ENCODE peak calls at places on chromosomes 12 and 14, in four cellular contexts. L is Peyer's patch, Q is Calu3, S is endothelial cell. M is an unnamed sample.

GRCh38 chr12:50240096-50240791 is 43.1 kb downstream of the LIMA1 start:
- DNase-seq in L (no peak), Q (no peak), S (no peak), M (no peak)

GRCh38 chr14:39015964-39016577 is 87.0 kb downstream of the SEC23A start:
- DNase-seq in L (no peak), Q (no peak), S (no peak), M (no peak)

GRCh38 chr14:79044894-79045624 is 874.9 kb downstream of the NRXN3 start:
- DNase-seq in L (no peak), Q (no peak), S (no peak), M (peak; percentile 70)

GRCh38 chr12:99138397-99138796 is 493.3 kb downstream of the APAF1 start:
- DNase-seq in L (no peak), Q (no peak), S (no peak), M (no peak)

GRCh38 chr14:60651936-60652673 is 2.8 kb upstream of the SIX1 start:
- DNase-seq in L (peak; percentile 44), Q (peak; percentile 42), S (peak; percentile 23), M (no peak)

GRCh38 chr14:69191340-69192111 is at the start of gene EXD2:
- DNase-seq in L (peak; percentile 90), Q (peak; percentile 92), S (peak; percentile 58), M (peak; percentile 94)

GRCh38 chr14:104900639-104901512 is 23.8 kb upstream of the PLD4 start:
- DNase-seq in L (no peak), Q (no peak), S (no peak), M (no peak)

GRCh38 chr14:42556551-42556950 is 949.9 kb downstream of the LRFN5 start:
- DNase-seq in L (no peak), Q (no peak), S (no peak), M (no peak)

GRCh38 chr12:51621155-51621922 is 30.3 kb downstream of the SCN8A start:
- DNase-seq in L (no peak), Q (no peak), S (no peak), M (no peak)

GRCh38 chr14:90559811-90560492 is 163.1 kb downstream of the CALM1 start:
- DNase-seq in L (no peak), Q (no peak), S (no peak), M (no peak)

GRCh38 chr12:70180140-70180539 is 63.1 kb upstream of the CNOT2 start:
- DNase-seq in L (no peak), Q (no peak), S (no peak), M (no peak)

GRCh38 chr14:68695326-68695768 is 97.5 kb downstream of the ZFP36L1 start:
- DNase-seq in L (no peak), Q (peak; percentile 37), S (no peak), M (peak; percentile 77)

GRCh38 chr12:126191037-126191891 is 1126.0 kb downstream of the AACS start:
- DNase-seq in L (peak; percentile 58), Q (peak; percentile 23), S (no peak), M (no peak)

GRCh38 chr14:102898776-102899515 is 23.5 kb upstream of the AMN start:
- DNase-seq in L (no peak), Q (no peak), S (no peak), M (no peak)

GRCh38 chr12:65278576-65279386 is at the start of gene MSRB3:
- DNase-seq in L (peak; percentile 61), Q (peak; percentile 61), S (peak; percentile 73), M (peak; percentile 92)

GRCh38 chr14:104284107-104284592 is 145.8 kb downstream of the KIF26A start:
- DNase-seq in L (peak; percentile 39), Q (no peak), S (no peak), M (peak; percentile 60)

GRCh38 chr12:111227476-111228420 is 141.1 kb downstream of the PHETA1 start:
- DNase-seq in L (no peak), Q (no peak), S (no peak), M (no peak)

GRCh38 chr14:55803506-55804197 is 223.6 kb downstream of the KTN1 start:
- DNase-seq in L (no peak), Q (no peak), S (no peak), M (no peak)

GRCh38 chr14:72849222-72849621 is 44.7 kb downstream of the DPF3 start:
- DNase-seq in L (no peak), Q (no peak), S (no peak), M (no peak)

GRCh38 chr12:69985656-69986055 is 160.6 kb downstream of the MYRFL start:
- DNase-seq in L (peak; percentile 78), Q (peak; percentile 73), S (no peak), M (no peak)

GRCh38 chr12:63921157-63921556 is 76.7 kb downstream of the SRGAP1 start:
- DNase-seq in L (no peak), Q (no peak), S (no peak), M (no peak)

GRCh38 chr12:107318554-107318803 is 225.1 kb upstream of the CRY1 start:
- DNase-seq in L (no peak), Q (no peak), S (no peak), M (no peak)

GRCh38 chr14:59576332-59577294 is at the start of gene CCDC175:
- DNase-seq in L (peak; percentile 90), Q (peak; percentile 92), S (peak; percentile 92), M (peak; percentile 84)

GRCh38 chr12:118520954-118521353 is 144.6 kb downstream of the SUDS3 start:
- DNase-seq in L (no peak), Q (no peak), S (no peak), M (no peak)

GRCh38 chr12:111298583-111299436 is 70.1 kb downstream of the PHETA1 start:
- DNase-seq in L (peak; percentile 56), Q (peak; percentile 75), S (peak; percentile 83), M (no peak)

GRCh38 chr12:59689776-59690175 is 93.9 kb downstream of the SLC16A7 start:
- DNase-seq in L (no peak), Q (no peak), S (no peak), M (no peak)

GRCh38 chr14:105576525-105577088 is 50.2 kb downstream of the TMEM121 start:
- DNase-seq in L (no peak), Q (no peak), S (no peak), M (no peak)

GRCh38 chr12:48827026-48827425 is 8.7 kb downstream of the CACNB3 start:
- DNase-seq in L (no peak), Q (no peak), S (no peak), M (no peak)

GRCh38 chr12:12718382-12718761 is 1.2 kb downstream of the CDKN1B start:
- DNase-seq in L (no peak), Q (no peak), S (no peak), M (no peak)

DNA sequence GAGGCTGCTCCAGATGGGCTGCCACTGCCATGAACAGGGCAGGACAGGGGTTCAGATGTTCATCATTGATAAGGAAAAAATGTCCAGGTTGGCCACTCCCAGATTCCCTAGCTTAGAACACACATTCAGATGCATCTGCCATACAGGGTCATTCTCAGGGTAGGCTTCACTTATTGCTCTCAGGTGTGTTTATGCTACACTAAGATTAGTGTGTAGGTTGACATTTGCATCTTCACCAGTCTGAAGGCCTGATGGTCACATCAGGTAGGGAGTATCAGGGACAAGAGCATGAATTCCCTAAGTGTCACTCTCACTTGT is 22.4 kb upstream of the WDR89 start:
- DNase-seq in L (no peak), Q (no peak), S (no peak), M (no peak)
- TF ChIP-seq CTCF in L (no peak), Q (no peak), S (no peak), M (no peak)

DNA sequence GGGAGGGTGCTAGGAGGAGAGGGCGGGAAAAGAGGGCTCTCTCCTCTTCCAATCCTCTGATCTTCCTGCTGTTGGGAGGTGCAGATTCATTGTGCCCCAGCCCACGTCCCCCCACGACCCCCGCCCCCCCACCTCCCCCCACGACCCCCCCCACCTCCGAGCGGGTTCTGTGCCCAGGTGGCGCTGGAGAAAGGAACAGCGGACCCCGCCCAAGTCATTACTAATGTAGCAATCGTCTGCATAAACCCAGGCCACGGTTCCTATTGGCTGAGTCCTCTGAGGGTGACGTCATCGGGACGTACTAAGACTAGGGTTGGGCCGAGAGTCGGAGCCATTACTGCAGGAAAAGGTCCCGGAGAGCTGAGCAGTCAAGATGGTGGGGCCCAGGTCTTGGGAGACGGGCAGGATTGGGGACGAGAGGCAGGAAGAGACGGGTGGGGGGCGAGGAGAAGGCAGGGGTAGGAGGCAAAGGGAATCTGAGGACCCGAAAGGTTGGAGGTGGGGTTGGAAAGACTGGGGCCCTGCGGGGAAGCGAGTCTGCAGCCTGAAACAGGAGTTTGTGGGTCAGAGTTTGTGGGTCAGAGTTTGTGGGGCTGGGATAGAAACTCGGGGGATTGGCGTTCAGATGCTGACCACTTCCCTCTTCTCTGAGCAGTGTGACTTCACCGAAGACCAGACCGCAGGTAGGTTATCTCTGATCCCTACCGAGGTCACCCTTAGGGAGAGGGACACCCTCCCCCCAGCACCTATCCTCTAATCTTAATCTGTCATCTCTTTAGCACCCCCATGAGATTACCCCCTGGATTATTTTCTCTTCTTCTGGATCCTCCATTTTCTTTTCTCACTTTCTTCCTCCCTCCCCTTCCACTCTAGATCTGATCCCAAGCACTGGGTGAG is at the start of gene MYL6:
- DNase-seq in L (peak; percentile 91), Q (peak; percentile 96), S (peak; percentile 86), M (peak; percentile 99)
- TF ChIP-seq CTCF in L (no peak), Q (no peak), S (no peak), M (no peak)

DNA sequence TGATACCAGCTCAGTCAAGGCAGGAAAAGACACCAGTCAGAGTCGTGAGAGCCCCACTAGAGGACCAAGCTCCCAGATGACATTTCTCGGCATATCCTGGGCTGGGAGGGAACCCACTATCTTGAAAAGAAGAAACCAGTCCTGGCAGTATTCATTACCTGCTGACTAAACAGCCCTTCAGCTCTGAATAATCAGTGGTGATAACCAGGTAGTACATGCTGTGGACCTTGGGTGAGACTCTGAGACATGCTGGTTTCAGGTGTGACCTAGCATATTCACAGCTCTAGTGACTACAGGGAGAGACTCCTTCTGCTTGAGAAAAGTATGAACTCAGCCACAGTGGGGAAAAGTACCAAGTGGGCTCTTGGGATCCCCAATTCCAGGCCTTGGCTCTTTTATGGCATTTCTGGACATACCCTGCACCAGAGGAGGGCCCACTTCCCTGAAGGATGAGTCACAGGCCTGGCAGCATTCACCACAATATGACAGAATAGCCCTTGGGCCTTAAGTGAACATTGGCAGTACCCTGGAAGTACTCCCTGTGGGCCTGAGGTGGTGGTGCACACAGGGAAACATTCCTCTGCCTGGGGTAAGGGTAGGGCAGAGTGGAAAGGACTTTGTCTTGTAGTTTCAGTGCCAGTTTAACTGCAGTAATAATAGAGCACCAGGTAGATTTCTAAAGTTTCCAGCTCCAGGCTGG is 82.6 kb upstream of the SLC38A4 start:
- DNase-seq in L (no peak), Q (no peak), S (no peak), M (no peak)
- TF ChIP-seq CTCF in L (no peak), Q (no peak), S (no peak), M (no peak)

DNA sequence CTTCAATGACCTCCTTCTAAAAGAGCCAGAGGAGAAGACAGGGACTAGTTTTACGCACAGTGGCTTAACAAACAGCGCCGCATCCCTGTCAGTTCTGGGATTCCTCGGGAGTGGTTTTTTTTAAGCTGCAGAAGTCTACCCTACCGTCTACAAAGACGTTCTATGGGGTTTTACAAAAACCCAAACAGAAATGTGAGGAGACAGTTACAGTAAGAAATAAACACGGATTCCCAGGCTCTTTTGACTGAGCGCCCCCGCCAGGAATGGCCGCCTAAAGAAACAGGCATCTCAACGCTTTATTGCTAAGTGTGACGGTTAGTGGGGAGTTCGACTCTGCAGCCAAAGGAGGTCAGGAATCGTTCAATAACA is 484 bp downstream of the ALKBH1 start:
- DNase-seq in L (peak; percentile 54), Q (peak; percentile 16), S (peak; percentile 4), M (no peak)
- TF ChIP-seq CTCF in L (peak; percentile 65), Q (peak; percentile 19), S (no peak), M (no peak)

M was measured in sigmoid colon.